ENCODE peak calls at places on chromosomes 3 and 15, in five cellular contexts. A, O, N, M and W are unnamed samples.

GRCh38 chr3:46545695-46546630 is 20.1 kb downstream of the LRRC2 start:
- DNase-seq in A (no peak), N (no peak), O (no peak), M (no peak), W (no peak)

GRCh38 chr3:23202921-23203650 is at the start of gene UBE2E2:
- DNase-seq in M (peak), A (peak), N (peak), O (peak), W (peak)

GRCh38 chr3:63309780-63310179 is 31.7 kb downstream of the SYNPR start:
- DNase-seq in N (no peak), M (no peak), O (no peak), A (no peak), W (no peak)

GRCh38 chr3:14143826-14144225 is 19.0 kb downstream of the TMEM43 start:
- DNase-seq in O (peak), A (peak), N (no peak), M (peak), W (no peak)

GRCh38 chr3:188133646-188134045 is 20.3 kb upstream of the LPP start:
- DNase-seq in A (no peak), M (no peak), N (no peak), O (peak), W (no peak)

GRCh38 chr15:92277776-92278175 is 115.9 kb upstream of the ST8SIA2 start:
- DNase-seq in N (peak), A (peak), M (no peak), O (peak), W (no peak)

GRCh38 chr15:23484870-23485269 is 37.8 kb upstream of the GOLGA6L2 start:
- DNase-seq in M (no peak), A (peak), O (no peak), N (no peak), W (no peak)

GRCh38 chr15:45642203-45642932 is 7.5 kb downstream of the SQOR start:
- DNase-seq in A (no peak), O (peak), M (no peak), N (no peak), W (no peak)

GRCh38 chr15:71646767-71647478 is 163.4 kb upstream of the NR2E3 start:
- DNase-seq in A (no peak), O (no peak), N (no peak), M (no peak), W (no peak)

GRCh38 chr3:2875699-2876098 is 234.5 kb downstream of the IL5RA start:
- DNase-seq in A (no peak), O (no peak), M (no peak), N (no peak), W (no peak)

GRCh38 chr3:43071313-43071893 is 34.5 kb downstream of the POMGNT2 start:
- DNase-seq in A (no peak), O (no peak), N (no peak), M (no peak), W (no peak)

GRCh38 chr3:39447637-39448483 is 19.6 kb upstream of the MOBP start:
- DNase-seq in A (peak), M (peak), O (peak), N (peak), W (no peak)

GRCh38 chr3:157416347-157417087 is 20.1 kb upstream of the PTX3 start:
- DNase-seq in N (no peak), O (no peak), M (no peak), A (no peak), W (no peak)

GRCh38 chr3:183283886-183284285 is 30.8 kb downstream of the B3GNT5 start:
- DNase-seq in O (no peak), A (no peak), N (no peak), M (no peak), W (no peak)

GRCh38 chr3:65484964-65485363 is 553.8 kb downstream of the MAGI1 start:
- DNase-seq in M (no peak), N (no peak), A (no peak), O (no peak), W (no peak)

GRCh38 chr3:126321490-126321889 is 35.7 kb downstream of the KLF15 start:
- DNase-seq in O (no peak), N (no peak), A (no peak), M (no peak), W (no peak)

GRCh38 chr15:93178371-93178770 is 89.4 kb upstream of the RGMA start:
- DNase-seq in O (no peak), N (no peak), A (no peak), M (no peak), W (no peak)

GRCh38 chr3:17800232-17800631 is 57.8 kb upstream of the TBC1D5 start:
- DNase-seq in N (no peak), O (no peak), A (no peak), M (no peak), W (no peak)

GRCh38 chr3:10470666-10471336 is 34.6 kb downstream of the ATP2B2 start:
- DNase-seq in A (no peak), M (no peak), O (no peak), N (no peak), W (peak)

GRCh38 chr3:106294121-106294520 is 425.3 kb upstream of the CBLB start:
- DNase-seq in O (no peak), N (no peak), M (no peak), A (no peak), W (no peak)

GRCh38 chr3:148309390-148310035 is 388.2 kb upstream of the AGTR1 start:
- DNase-seq in N (peak), A (peak), M (peak), O (peak), W (no peak)

GRCh38 chr3:111314146-111314873 is 227.7 kb upstream of the CD96 start:
- DNase-seq in A (no peak), M (no peak), N (no peak), O (no peak), W (no peak)

GRCh38 chr3:39990532-39990931 is 181.1 kb downstream of the MYRIP start:
- DNase-seq in N (peak), A (peak), O (peak), M (peak), W (no peak)

GRCh38 chr3:125313060-125313635 is 62.0 kb downstream of the ZNF148 start:
- DNase-seq in A (no peak), N (no peak), M (no peak), O (no peak), W (no peak)

GRCh38 chr15:69615756-69616155 is 163.1 kb downstream of the RPLP1 start:
- DNase-seq in O (no peak), N (no peak), A (no peak), M (no peak), W (no peak)

GRCh38 chr3:46193436-46193835 is 14.7 kb downstream of the CCR1 start:
- DNase-seq in A (no peak), N (no peak), M (no peak), O (peak), W (no peak)

GRCh38 chr3:194212869-194213320 is 76.9 kb downstream of the HES1 start:
- DNase-seq in A (no peak), M (no peak), O (no peak), N (no peak), W (no peak)

GRCh38 chr3:73037369-73037699 is 24.1 kb upstream of the EBLN2 start:
- DNase-seq in N (no peak), O (peak), A (no peak), M (no peak), W (no peak)

GRCh38 chr3:50303038-50303815 is at the start of gene HYAL1:
- DNase-seq in O (peak), M (no peak), N (peak), A (no peak), W (no peak)

GRCh38 chr3:124769462-124769861 is 39.2 kb downstream of the UMPS start:
- DNase-seq in O (no peak), A (no peak), N (no peak), M (no peak), W (no peak)

GRCh38 chr15:52857937-52858336 is 67.8 kb upstream of the ONECUT1 start:
- DNase-seq in A (no peak), N (no peak), O (no peak), M (no peak), W (no peak)

GRCh38 chr15:30072630-30073029 is 10.1 kb upstream of the GOLGA8J start:
- DNase-seq in A (no peak), N (no peak), M (no peak), O (no peak), W (no peak)

GRCh38 chr3:161069441-161070251 is 35.5 kb downstream of the B3GALNT1 start:
- DNase-seq in O (peak), N (peak), M (no peak), A (no peak), W (no peak)

GRCh38 chr15:62390793-62391543 is 225.9 kb upstream of the C2CD4B start:
- DNase-seq in A (peak), N (peak), O (peak), M (peak), W (peak)

GRCh38 chr3:136979684-136980083 is 21.9 kb downstream of the IL20RB start:
- DNase-seq in A (no peak), O (no peak), N (no peak), M (no peak), W (no peak)

GRCh38 chr15:76337739-76338554 is 1.4 kb downstream of the ISL2 start:
- DNase-seq in M (peak), N (no peak), O (no peak), A (no peak), W (no peak)

GRCh38 chr3:147380271-147380995 is 25.9 kb downstream of the ZIC4 start:
- DNase-seq in O (no peak), N (no peak), A (no peak), M (no peak), W (no peak)

GRCh38 chr3:58537412-58538301 is 667 bp upstream of the ACOX2 start:
- DNase-seq in N (no peak), M (no peak), O (no peak), A (no peak), W (no peak)

GRCh38 chr3:128503164-128503651 is 10.2 kb upstream of the GATA2 start:
- DNase-seq in N (no peak), O (no peak), M (no peak), A (no peak), W (no peak)
- TF ChIP-seq CTCF in N (no peak), O (no peak), M (peak), A (peak), W (peak)

DNA sequence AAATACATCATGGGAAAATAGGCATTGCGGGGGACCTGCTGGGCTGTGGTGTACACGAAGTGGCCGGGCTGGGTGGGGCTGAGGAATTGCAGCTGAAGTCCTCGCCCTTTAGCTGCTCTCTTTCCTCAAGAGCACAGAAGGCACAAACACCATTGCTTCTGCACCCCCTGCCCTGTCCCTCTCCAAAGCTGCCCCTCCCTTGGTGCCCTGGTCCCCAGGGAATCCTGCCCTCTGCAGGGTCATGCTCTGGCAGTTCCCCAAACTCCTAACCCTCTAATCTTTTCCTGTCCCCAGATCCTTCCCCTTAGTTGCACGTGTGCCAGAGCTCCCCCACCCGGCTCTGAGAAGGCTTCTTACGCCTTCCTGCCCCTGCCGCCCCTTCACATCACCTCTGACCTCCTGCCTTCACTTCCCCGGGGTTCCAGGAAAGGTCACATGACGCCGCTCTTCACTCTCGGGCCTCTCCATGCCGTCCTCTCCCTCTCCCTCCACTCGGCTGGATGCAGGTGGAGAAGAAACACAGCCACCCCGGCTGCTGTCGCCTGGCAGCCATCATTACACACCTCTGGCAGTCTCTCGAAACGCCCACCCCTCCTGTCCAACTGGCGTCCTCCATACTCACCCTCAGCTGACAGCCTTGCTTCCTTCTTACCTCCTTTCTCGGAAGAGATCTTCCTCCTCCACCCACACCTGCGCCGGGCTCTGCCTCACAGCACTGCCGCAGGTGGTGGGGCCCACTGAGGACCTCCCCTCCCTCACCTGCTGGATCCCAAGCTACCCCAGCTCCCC is 6.9 kb upstream of the PCSK6 start:
- DNase-seq in M (peak), N (no peak), O (no peak), A (no peak), W (no peak)
- TF ChIP-seq CTCF in M (no peak), N (no peak), O (no peak), A (no peak), W (no peak)

GRCh38 chr3:163952499-163952898 is 1125.8 kb downstream of the SI start:
- DNase-seq in M (no peak), A (no peak), O (no peak), N (no peak), W (no peak)

GRCh38 chr3:163953526-163953925 is 1124.8 kb downstream of the SI start:
- DNase-seq in A (no peak), O (no peak), M (no peak), N (no peak), W (no peak)

GRCh38 chr3:163946785-163947184 is 1131.5 kb downstream of the SI start:
- DNase-seq in M (no peak), N (no peak), A (no peak), O (no peak), W (no peak)

GRCh38 chr3:163951397-163951987 is 1126.8 kb downstream of the SI start:
- DNase-seq in N (no peak), M (no peak), O (no peak), A (no peak), W (no peak)
- TF ChIP-seq CTCF in N (no peak), M (peak), O (no peak), A (no peak), W (peak)

DNA sequence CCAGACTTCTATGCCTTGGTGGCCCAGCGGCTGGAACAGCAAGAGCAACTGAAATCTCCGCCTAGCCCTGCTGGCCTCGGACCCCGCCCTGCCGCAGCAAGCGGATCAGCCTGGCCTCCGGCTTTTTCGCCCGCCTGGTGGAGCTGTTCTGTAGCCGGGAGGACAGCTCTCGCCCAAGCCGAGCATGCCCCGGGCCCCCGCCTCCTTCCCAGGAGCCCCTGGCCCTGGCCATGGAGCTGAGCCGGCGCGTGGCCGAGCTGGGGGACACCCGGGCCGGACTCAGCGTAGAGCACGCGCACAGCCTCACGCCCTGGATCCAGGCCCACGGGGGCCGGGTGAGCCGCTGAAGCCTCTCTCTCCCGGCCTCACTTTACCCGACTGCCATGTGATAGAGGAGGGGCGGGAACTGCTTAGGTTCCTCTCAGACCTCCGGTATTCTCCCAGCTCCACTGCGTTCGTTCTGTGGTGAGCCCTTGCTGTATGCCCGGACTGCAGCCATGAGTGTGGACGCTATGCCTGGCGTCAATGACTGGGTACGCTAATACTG is 24.1 kb upstream of the MRPL3 start:
- DNase-seq in N (peak), O (peak), A (peak), M (no peak), W (peak)
- TF ChIP-seq CTCF in N (peak), O (peak), A (peak), M (no peak), W (peak)